ENCODE peak calls at places on chromosomes 1 and 21, in eight cellular contexts. N is HuH-7; F is iris pigment epithelial cell; D is RKO; O is MCF 10A; E is stimulated activated CD4-positive, alpha-beta T cell treated with anti-CD3 and anti-CD28 coated beads, Interleukin-15, amount 100 ng/mL, for 1 hour; V is T-helper 1 cell; C is head of caudate nucleus. S is an unnamed sample.

GRCh38 chr1:66506393-66506687 is 27.6 kb upstream of the SGIP1 start:
- DNase-seq in D (no peak), F (no peak), V (no peak), N (no peak), C (no peak), O (no peak), E (no peak), S (no peak)

GRCh38 chr1:229625893-229626831 is at the start of the genes TAF5L and URB2:
- DNase-seq in V (peak), E (peak), C (peak), N (peak), D (peak), F (peak), O (peak), S (peak)

GRCh38 chr21:26513212-26513611 is 59.9 kb downstream of the CYYR1 start:
- DNase-seq in E (no peak), C (no peak), D (no peak), F (peak), V (no peak), N (no peak), O (peak), S (no peak)

GRCh38 chr1:202805886-202806511 is 2.2 kb downstream of the KDM5B start:
- DNase-seq in D (peak), E (no peak), F (peak), C (no peak), O (peak), V (no peak), N (no peak), S (no peak)

GRCh38 chr21:33374874-33375644 is 28.2 kb upstream of the IFNGR2 start:
- DNase-seq in F (no peak), D (no peak), E (no peak), V (no peak), N (no peak), O (no peak), C (no peak), S (no peak)

GRCh38 chr21:20647603-20648002 is 350.6 kb upstream of the NCAM2 start:
- DNase-seq in D (peak), F (peak), O (peak), E (no peak), C (no peak), N (no peak), V (no peak), S (no peak)

GRCh38 chr1:12344611-12345299 is 114.9 kb downstream of the VPS13D start:
- DNase-seq in N (no peak), V (no peak), C (peak), F (no peak), O (no peak), E (no peak), D (no peak), S (no peak)

GRCh38 chr1:209707308-209707707 is 2.7 kb downstream of the HSD11B1 start:
- DNase-seq in O (no peak), D (no peak), C (no peak), E (no peak), V (no peak), N (no peak), F (peak), S (no peak)

GRCh38 chr1:54404939-54405880 is 984 bp downstream of the SSBP3 start:
- DNase-seq in C (peak), E (no peak), V (peak), N (peak), O (no peak), F (no peak), D (peak), S (peak)

GRCh38 chr1:83889707-83890106 is 109.2 kb downstream of the TTLL7 start:
- DNase-seq in N (no peak), F (peak), V (no peak), E (no peak), O (no peak), C (no peak), D (no peak), S (no peak)

GRCh38 chr1:61077676-61078521 is 4.5 kb upstream of the NFIA start:
- DNase-seq in F (peak), O (peak), V (peak), N (peak), C (peak), D (peak), E (peak), S (peak)

GRCh38 chr1:115530407-115530806 is 111.4 kb upstream of the VANGL1 start:
- DNase-seq in V (no peak), F (peak), C (no peak), D (no peak), N (no peak), O (no peak), E (no peak), S (no peak)

S was measured in NCI-H524.